ENCODE peak calls at places on chromosomes 12 and 14, in seven cellular contexts. B is activated CD4-positive, alpha-beta T cell treated with anti-CD3 and anti-CD28 coated beads for 48 hours; M is left cardiac atrium; P is PC-3; W is stimulated activated CD8-positive, alpha-beta memory T cell treated with anti-CD3 and anti-CD28 coated beads, Interleukin-7, amount 100 ng/mL, for 24 hours; V is frontal cortex; N is activated CD8-positive, alpha-beta memory T cell treated with anti-CD3 and anti-CD28 coated beads for 1 hour. Y is an unnamed sample.

GRCh38 chr12:10989107-10989506 is 2.4 kb upstream of the TAS2R50 start:
- DNase-seq in B (no peak), M (no peak), P (no peak), W (no peak), V (no peak), N (no peak), Y (no peak)

GRCh38 chr12:13982010-13982409 is 608 bp upstream of the GRIN2B start:
- DNase-seq in B (peak; percentile 43), M (no peak), P (no peak), W (no peak), V (no peak), N (no peak), Y (no peak)

GRCh38 chr12:92065018-92065499 is 80.6 kb downstream of the BTG1 start:
- DNase-seq in B (peak; percentile 51), M (no peak), P (no peak), W (no peak), V (no peak), N (no peak), Y (peak; percentile 75)

GRCh38 chr12:124519741-124520140 is 47.7 kb downstream of the NCOR2 start:
- DNase-seq in B (no peak), M (no peak), P (no peak), W (no peak), V (no peak), N (no peak), Y (no peak)

GRCh38 chr12:130714091-130714590 is 2.0 kb downstream of the RIMBP2 start:
- DNase-seq in B (no peak), M (no peak), P (no peak), W (no peak), V (no peak), N (no peak), Y (no peak)

GRCh38 chr12:47033081-47033480 is 46.3 kb upstream of the PCED1B start:
- DNase-seq in B (no peak), M (peak; percentile 35), P (no peak), W (no peak), V (no peak), N (no peak), Y (peak; percentile 44)

GRCh38 chr14:23569443-23570151 is 2.0 kb upstream of the AP1G2 start:
- DNase-seq in B (no peak), M (no peak), P (peak; percentile 44), W (no peak), V (no peak), N (no peak), Y (peak; percentile 66)

GRCh38 chr12:122072031-122072970 is 6.3 kb upstream of the MLXIP start:
- DNase-seq in B (no peak), M (peak; percentile 70), P (peak; percentile 90), W (no peak), V (no peak), N (no peak), Y (peak; percentile 84)

GRCh38 chr12:8108808-8109398 is 14.5 kb upstream of the CLEC4A start:
- DNase-seq in B (peak; percentile 84), M (peak; percentile 77), P (peak; percentile 81), W (peak; percentile 63), V (peak; percentile 48), N (peak; percentile 57), Y (peak; percentile 67)

GRCh38 chr12:116882742-116883141 is 1.5 kb upstream of the HRK start:
- DNase-seq in B (no peak), M (no peak), P (peak; percentile 70), W (no peak), V (peak; percentile 52), N (no peak), Y (peak; percentile 24)

GRCh38 chr12:127130506-127131100 is 1136.4 kb upstream of the TMEM132C start:
- DNase-seq in B (no peak), M (no peak), P (peak; percentile 30), W (no peak), V (no peak), N (no peak), Y (no peak)

GRCh38 chr12:67634167-67634793 is 14.3 kb upstream of the DYRK2 start:
- DNase-seq in B (no peak), M (no peak), P (no peak), W (no peak), V (no peak), N (no peak), Y (no peak)

GRCh38 chr14:90487031-90487430 is 90.2 kb downstream of the CALM1 start:
- DNase-seq in B (no peak), M (peak; percentile 59), P (no peak), W (no peak), V (no peak), N (no peak), Y (no peak)

Y was measured in bronchial epithelial cell.